ENCODE peak calls at places on chromosome 14, in nine cellular contexts. L is CD4-positive, alpha-beta T cell; T is heart left ventricle; C is pancreas; X is RWPE1; A is HL-60; R is iPS DF 6.9; G is coronary artery; V is endodermal cell. Z is an unnamed sample.

GRCh38 chr14:32985881-32986280 is 47.2 kb downstream of the NPAS3 start:
- DNase-seq in L (no peak), T (peak), C (no peak), X (no peak), A (no peak), R (no peak), G (no peak), V (no peak), Z (no peak)

GRCh38 chr14:76710093-76711010 is 50.9 kb upstream of the VASH1 start:
- DNase-seq in L (no peak), T (no peak), C (no peak), X (peak), A (peak), R (no peak), G (no peak), V (peak), Z (no peak)

GRCh38 chr14:75711796-75712211 is 50.8 kb downstream of the TTLL5 start:
- DNase-seq in L (no peak), T (peak), C (peak), X (peak), A (no peak), R (no peak), G (no peak), V (peak), Z (peak)

GRCh38 chr14:73591690-73592448 is at the start of gene ACOT4:
- DNase-seq in L (peak), T (peak), C (peak), X (no peak), A (no peak), R (no peak), G (no peak), V (peak), Z (peak)

GRCh38 chr14:43525647-43526046 is 981.4 kb downstream of the FSCB start:
- DNase-seq in L (no peak), T (no peak), C (no peak), X (no peak), A (no peak), R (no peak), G (no peak), V (no peak), Z (no peak)

GRCh38 chr14:21104448-21105060 is 3.7 kb downstream of the TMEM253 start:
- DNase-seq in L (peak), T (peak), C (peak), X (peak), A (peak), R (no peak), G (peak), V (peak), Z (peak)

GRCh38 chr14:33475623-33476022 is 475.3 kb downstream of the EGLN3 start:
- DNase-seq in L (no peak), T (no peak), C (no peak), X (peak), A (peak), R (peak), G (no peak), V (peak), Z (no peak)

GRCh38 chr14:56561586-56561985 is 18.0 kb upstream of the TMEM260 start:
- DNase-seq in L (no peak), T (no peak), C (no peak), X (no peak), A (no peak), R (no peak), G (no peak), V (no peak), Z (no peak)

GRCh38 chr14:56666716-56667115 is 87.1 kb downstream of the TMEM260 start:
- DNase-seq in L (no peak), T (no peak), C (no peak), X (peak), A (no peak), R (no peak), G (no peak), V (no peak), Z (no peak)

GRCh38 chr14:75223664-75224154 is 47.3 kb upstream of the TMED10 start:
- DNase-seq in L (no peak), T (peak), C (peak), X (no peak), A (peak), R (no peak), G (no peak), V (peak), Z (peak)

GRCh38 chr14:68975667-68976066 is 3.4 kb downstream of the ACTN1 start:
- DNase-seq in L (no peak), T (peak), C (no peak), X (peak), A (no peak), R (no peak), G (no peak), V (peak), Z (no peak)

GRCh38 chr14:46008348-46008747 is 643.2 kb downstream of the RPL10L start:
- DNase-seq in L (no peak), T (no peak), C (no peak), X (no peak), A (no peak), R (no peak), G (no peak), V (no peak), Z (no peak)

GRCh38 chr14:21309238-21309636 is 29.4 kb downstream of the RPGRIP1 start:
- DNase-seq in L (no peak), T (no peak), C (no peak), X (no peak), A (no peak), R (no peak), G (no peak), V (no peak), Z (no peak)

GRCh38 chr14:103562135-103562384 is 397 bp downstream of the BAG5 start:
- DNase-seq in L (no peak), T (peak), C (no peak), X (peak), A (no peak), R (no peak), G (peak), V (no peak), Z (no peak)

GRCh38 chr14:51816031-51816430 is 44.4 kb upstream of the GNG2 start:
- DNase-seq in L (no peak), T (no peak), C (no peak), X (no peak), A (no peak), R (no peak), G (no peak), V (no peak), Z (no peak)

GRCh38 chr14:49497725-49498348 is 88.3 kb downstream of the RPS29 start:
- DNase-seq in L (no peak), T (no peak), C (no peak), X (peak), A (peak), R (peak), G (no peak), V (no peak), Z (no peak)

GRCh38 chr14:76617440-76617839 is 143.8 kb upstream of the VASH1 start:
- DNase-seq in L (no peak), T (no peak), C (no peak), X (no peak), A (no peak), R (no peak), G (no peak), V (no peak), Z (no peak)

GRCh38 chr14:79564371-79564770 is 646.9 kb downstream of the DIO2 start:
- DNase-seq in L (no peak), T (no peak), C (no peak), X (no peak), A (no peak), R (no peak), G (no peak), V (no peak), Z (no peak)

GRCh38 chr14:51860836-51861583 is 598 bp downstream of the GNG2 start:
- DNase-seq in L (no peak), T (no peak), C (no peak), X (no peak), A (no peak), R (no peak), G (no peak), V (no peak), Z (no peak)

GRCh38 chr14:96888158-96888557 is 91.0 kb downstream of the VRK1 start:
- DNase-seq in L (no peak), T (no peak), C (no peak), X (no peak), A (no peak), R (no peak), G (no peak), V (no peak), Z (no peak)

GRCh38 chr14:60102389-60102788 is 10.7 kb downstream of the PCNX4 start:
- DNase-seq in L (no peak), T (no peak), C (no peak), X (no peak), A (no peak), R (no peak), G (no peak), V (no peak), Z (no peak)

DNA sequence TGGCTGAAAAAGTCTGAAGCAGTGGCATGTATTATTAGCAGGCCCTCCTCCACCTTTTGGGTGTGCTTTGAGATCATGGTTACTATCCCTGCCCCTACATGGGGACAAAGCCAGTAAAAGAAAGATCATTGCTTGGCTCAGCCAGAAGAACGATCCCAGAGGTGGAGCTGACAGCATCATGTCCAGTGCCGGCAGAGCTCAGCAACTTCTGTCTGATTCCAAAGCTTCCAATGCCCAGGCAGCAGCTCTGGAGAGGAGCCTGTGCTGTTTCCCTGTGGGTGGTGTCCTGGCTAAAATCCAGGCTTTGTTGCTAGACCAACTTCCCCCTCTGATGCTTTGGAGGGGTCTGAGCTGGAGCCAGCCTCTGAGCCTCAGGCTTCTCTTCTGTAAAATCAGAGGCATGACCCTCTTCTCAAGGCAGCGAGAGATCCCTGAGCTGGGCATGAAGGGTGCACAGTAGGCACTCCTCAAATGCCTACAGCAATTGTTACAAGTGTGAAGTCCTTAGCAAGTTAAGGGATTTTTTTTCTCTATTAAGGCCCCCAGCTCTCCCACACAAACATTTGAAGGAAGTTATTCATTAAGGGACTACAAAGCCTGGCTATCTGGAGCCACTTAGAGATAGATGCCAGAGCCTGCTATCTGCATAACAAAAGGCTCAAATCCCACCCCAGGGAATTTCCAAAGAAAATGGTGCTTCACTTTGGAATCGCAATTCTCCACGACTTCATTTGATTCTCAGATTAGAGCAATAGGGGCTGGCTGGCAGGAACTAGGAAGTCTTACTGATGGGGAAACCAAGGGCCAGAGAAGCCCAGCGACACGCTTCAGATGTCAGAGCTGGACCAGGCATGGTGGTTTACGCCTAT is 10.9 kb upstream of the GSC start:
- DNase-seq in L (no peak), T (no peak), C (no peak), X (no peak), A (no peak), R (no peak), G (no peak), V (peak), Z (no peak)
- H3K27ac ChIP-seq in L (no peak), T (no peak), C (no peak), X (no peak), A (no peak), R (no peak), G (no peak), V (no peak), Z (no peak)

GRCh38 chr14:93940437-93940836 is 13.3 kb downstream of the FAM181A start:
- DNase-seq in L (no peak), T (no peak), C (no peak), X (no peak), A (peak), R (no peak), G (no peak), V (no peak), Z (no peak)

GRCh38 chr14:93941293-93941910 is 14.3 kb downstream of the FAM181A start:
- DNase-seq in L (no peak), T (no peak), C (peak), X (peak), A (no peak), R (no peak), G (no peak), V (no peak), Z (no peak)

GRCh38 chr14:93937519-93937918 is 10.4 kb downstream of the FAM181A start:
- DNase-seq in L (no peak), T (no peak), C (no peak), X (peak), A (no peak), R (no peak), G (no peak), V (no peak), Z (peak)

GRCh38 chr14:93938766-93939303 is 11.7 kb downstream of the FAM181A start:
- DNase-seq in L (no peak), T (no peak), C (no peak), X (no peak), A (no peak), R (no peak), G (no peak), V (peak), Z (no peak)

GRCh38 chr14:93939304-93940229 is 12.4 kb downstream of the FAM181A start:
- DNase-seq in L (peak), T (peak), C (peak), X (peak), A (peak), R (peak), G (peak), V (peak), Z (peak)
- H3K27ac ChIP-seq in L (no peak), T (no peak), C (peak), X (peak), A (no peak), R (no peak), G (peak), V (no peak), Z (no peak)

DNA sequence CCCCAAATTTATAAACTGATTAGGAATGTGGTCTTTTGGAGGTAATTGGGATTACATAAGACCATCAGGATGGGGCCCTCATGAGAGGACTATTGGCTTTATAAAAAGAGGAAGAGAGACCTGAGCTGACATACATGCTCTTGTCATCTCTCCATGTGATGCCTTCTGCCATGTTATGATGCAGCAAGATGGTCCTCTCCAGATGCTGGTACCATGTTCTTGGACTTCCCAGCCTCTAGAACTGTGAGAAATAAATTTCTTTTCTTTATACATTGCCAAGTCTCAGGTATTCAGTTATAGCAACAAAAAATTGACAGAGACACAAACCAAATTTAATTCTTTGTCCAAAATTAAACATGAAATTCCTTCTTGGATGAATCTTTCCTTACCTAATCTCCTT is 92.9 kb downstream of the EFCAB11 start:
- DNase-seq in L (no peak), T (no peak), C (no peak), X (no peak), A (no peak), R (no peak), G (no peak), V (no peak), Z (no peak)
- H3K27ac ChIP-seq in L (no peak), T (no peak), C (no peak), X (no peak), A (no peak), R (no peak), G (no peak), V (no peak), Z (no peak)

GRCh38 chr14:22599349-22599748 is 1.2 kb downstream of the ABHD4 start:
- DNase-seq in L (no peak), T (no peak), C (no peak), X (no peak), A (no peak), R (no peak), G (no peak), V (no peak), Z (no peak)

GRCh38 chr14:22597771-22598098 is 365 bp upstream of the ABHD4 start:
- DNase-seq in L (no peak), T (no peak), C (no peak), X (no peak), A (no peak), R (no peak), G (no peak), V (no peak), Z (no peak)

GRCh38 chr14:22598896-22599244 is 770 bp downstream of the ABHD4 start:
- DNase-seq in L (peak), T (no peak), C (peak), X (peak), A (no peak), R (no peak), G (no peak), V (peak), Z (no peak)

GRCh38 chr14:22597265-22597664 is 835 bp upstream of the ABHD4 start:
- DNase-seq in L (no peak), T (no peak), C (no peak), X (no peak), A (no peak), R (no peak), G (no peak), V (peak), Z (no peak)

GRCh38 chr14:22598099-22598895 is at the start of gene ABHD4:
- DNase-seq in L (peak), T (peak), C (peak), X (peak), A (peak), R (peak), G (peak), V (peak), Z (peak)
- H3K27ac ChIP-seq in L (peak), T (no peak), C (peak), X (peak), A (peak), R (no peak), G (peak), V (no peak), Z (peak)

GRCh38 chr14:61454545-61454944 is 133.2 kb downstream of the PRKCH start:
- DNase-seq in L (no peak), T (peak), C (no peak), X (no peak), A (no peak), R (no peak), G (no peak), V (no peak), Z (no peak)
- H3K27ac ChIP-seq in L (peak), T (no peak), C (no peak), X (no peak), A (no peak), R (no peak), G (no peak), V (no peak), Z (no peak)

GRCh38 chr14:105531088-105531957 is 4.9 kb downstream of the TMEM121 start:
- DNase-seq in L (no peak), T (no peak), C (no peak), X (no peak), A (no peak), R (no peak), G (no peak), V (no peak), Z (no peak)
- H3K27ac ChIP-seq in L (no peak), T (no peak), C (no peak), X (no peak), A (no peak), R (no peak), G (no peak), V (no peak), Z (no peak)

GRCh38 chr14:66507722-66508546 is at the start of gene GPHN:
- DNase-seq in L (peak), T (peak), C (peak), X (peak), A (peak), R (peak), G (peak), V (peak), Z (peak)
- H3K27ac ChIP-seq in L (peak), T (peak), C (peak), X (peak), A (peak), R (no peak), G (peak), V (peak), Z (peak)

DNA sequence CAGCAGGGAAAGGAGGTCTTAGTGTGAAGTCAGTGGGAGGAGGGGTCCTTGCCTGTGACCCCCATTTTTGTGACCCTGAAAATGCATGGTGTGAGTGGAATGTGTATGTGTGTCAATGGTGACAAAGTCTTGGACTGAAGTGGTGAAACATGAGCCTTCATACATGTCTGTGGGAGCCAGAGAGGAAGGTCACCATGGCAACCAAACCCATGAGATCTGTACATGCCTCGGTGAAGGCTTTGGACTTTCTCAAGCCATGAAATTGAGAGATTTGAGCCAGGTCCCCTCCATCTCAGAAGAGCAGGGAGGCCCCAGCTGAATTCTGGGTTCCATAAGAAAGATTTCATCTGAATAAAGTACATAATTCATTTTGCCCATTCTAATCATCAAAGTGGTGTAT is 108.8 kb downstream of the TTC8 start:
- DNase-seq in L (no peak), T (no peak), C (no peak), X (no peak), A (no peak), R (no peak), G (no peak), V (no peak), Z (no peak)
- H3K27ac ChIP-seq in L (no peak), T (no peak), C (no peak), X (no peak), A (no peak), R (no peak), G (no peak), V (no peak), Z (no peak)